ENCODE peak calls at places on chromosomes 1 and 21, in six cellular contexts. K is uterus, N is tibial artery, T is coronary artery, U is heart right ventricle, V is AG09309. P is an unnamed sample.

GRCh38 chr1:89615676-89616598 is 17.0 kb upstream of the LRRC8C start:
- DNase-seq in V (no peak), N (no peak), U (no peak), T (no peak), K (no peak), P (no peak)

GRCh38 chr21:39908265-39908923 is 41.2 kb downstream of the PCP4 start:
- DNase-seq in K (no peak), T (no peak), N (no peak), V (no peak), U (no peak), P (no peak)

GRCh38 chr1:29112705-29113406 is 10.8 kb downstream of the TMEM200B start:
- DNase-seq in N (no peak), V (no peak), K (no peak), T (no peak), U (no peak), P (no peak)

GRCh38 chr21:26769613-26770188 is 75.5 kb downstream of the ADAMTS1 start:
- DNase-seq in K (no peak), N (no peak), U (no peak), T (no peak), V (no peak), P (no peak)

GRCh38 chr21:45287438-45288391 is at the start of gene POFUT2:
- DNase-seq in T (peak), K (peak), V (peak), N (peak), U (peak), P (peak)

GRCh38 chr1:210298936-210299335 is 29.8 kb upstream of the HHAT start:
- DNase-seq in K (no peak), T (no peak), N (no peak), V (peak), U (no peak), P (no peak)

GRCh38 chr1:233439721-233440120 is 112.2 kb downstream of the MAP3K21 start:
- DNase-seq in U (no peak), V (no peak), T (no peak), N (no peak), K (no peak), P (no peak)

GRCh38 chr1:9909222-9910046 is 635 bp downstream of the CTNNBIP1 start:
- DNase-seq in T (no peak), U (peak), V (no peak), K (peak), N (peak), P (peak)

GRCh38 chr1:159282118-159282517 is 20.0 kb upstream of the FCER1A start:
- DNase-seq in U (no peak), V (no peak), K (no peak), N (no peak), T (no peak), P (no peak)

GRCh38 chr1:54885237-54885679 is 1.7 kb downstream of the DHCR24 start:
- DNase-seq in T (no peak), U (no peak), V (no peak), N (no peak), K (no peak), P (peak)

GRCh38 chr1:41371630-41372599 is 10.7 kb downstream of the FOXO6 start:
- DNase-seq in N (no peak), K (no peak), U (peak), T (no peak), V (no peak), P (no peak)

GRCh38 chr1:94819945-94820746 is at the start of gene SLC44A3:
- DNase-seq in K (peak), N (no peak), T (no peak), U (peak), V (no peak), P (peak)

GRCh38 chr1:186739515-186739914 is 59.3 kb upstream of the PTGS2 start:
- DNase-seq in K (no peak), V (no peak), U (no peak), T (no peak), N (no peak), P (no peak)

GRCh38 chr1:161260939-161261858 is 2.7 kb downstream of the PCP4L1 start:
- DNase-seq in T (no peak), N (no peak), V (no peak), K (no peak), U (no peak), P (no peak)

GRCh38 chr1:244230470-244230869 is 179.4 kb downstream of the ZBTB18 start:
- DNase-seq in V (no peak), U (no peak), K (no peak), T (no peak), N (no peak), P (no peak)

GRCh38 chr1:1777510-1777909 is 760 bp downstream of the NADK start:
- DNase-seq in U (no peak), V (no peak), T (no peak), K (no peak), N (peak), P (no peak)

GRCh38 chr1:38071530-38072266 is 25.1 kb upstream of the POU3F1 start:
- DNase-seq in N (no peak), K (no peak), V (peak), U (no peak), T (no peak), P (no peak)
- TF ChIP-seq CTCF in N (no peak), K (peak), V (peak), U (no peak), T (no peak), P (no peak)

DNA sequence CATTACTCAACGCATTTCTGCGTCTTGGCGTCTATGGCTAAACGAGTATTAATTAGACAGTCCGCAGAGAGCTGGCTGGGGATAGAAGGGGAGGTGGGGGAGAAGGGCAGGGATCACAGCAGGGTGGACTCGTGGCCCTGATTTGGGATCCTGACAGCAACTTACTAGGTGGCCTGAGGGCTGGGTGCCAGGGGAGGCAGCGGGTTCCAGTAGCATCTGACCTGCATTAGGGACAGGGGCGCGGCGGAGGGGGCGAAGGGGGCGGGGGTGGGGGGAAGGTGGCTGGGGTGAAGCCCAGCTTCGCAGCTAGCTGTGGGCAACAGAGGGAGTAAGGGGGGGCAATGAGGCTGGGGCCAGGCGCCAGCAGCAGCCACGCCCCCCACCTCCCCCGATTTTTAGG is 1.0 kb upstream of the BACE2 start:
- DNase-seq in N (peak), K (peak), U (peak), V (no peak), T (no peak), P (no peak)
- H3K4me3 ChIP-seq in N (peak), K (peak), U (peak), V (peak), T (peak), P (peak)

GRCh38 chr1:154349121-154349520 is 23.8 kb downstream of the ATP8B2 start:
- DNase-seq in V (no peak), K (no peak), T (no peak), N (no peak), U (no peak), P (no peak)

GRCh38 chr1:154350383-154350782 is 25.1 kb downstream of the ATP8B2 start:
- DNase-seq in N (no peak), U (no peak), K (no peak), V (no peak), T (no peak), P (no peak)

GRCh38 chr1:154346276-154346914 is 21.1 kb downstream of the ATP8B2 start:
- DNase-seq in N (no peak), T (no peak), K (no peak), U (no peak), V (no peak), P (no peak)

GRCh38 chr1:154347961-154348360 is 22.6 kb downstream of the ATP8B2 start:
- DNase-seq in N (no peak), T (no peak), U (no peak), V (no peak), K (no peak), P (no peak)

GRCh38 chr1:154348429-154349076 is 23.2 kb downstream of the ATP8B2 start:
- DNase-seq in T (no peak), U (no peak), V (no peak), N (no peak), K (no peak), P (no peak)
- TF ChIP-seq CTCF in T (no peak), U (no peak), V (no peak), N (no peak), K (no peak), P (peak)

GRCh38 chr21:37675202-37675801 is 241.0 kb downstream of the KCNJ6 start:
- DNase-seq in T (no peak), U (peak), N (no peak), K (peak), V (no peak), P (peak)
- H3K4me3 ChIP-seq in T (peak), U (no peak), N (no peak), K (no peak), V (peak), P (no peak)

GRCh38 chr1:195238313-195238712 is 1369.9 kb downstream of the KCNT2 start:
- DNase-seq in V (no peak), U (no peak), K (no peak), T (no peak), N (no peak), P (no peak)
- TF ChIP-seq CTCF in V (no peak), U (no peak), K (no peak), T (no peak), N (no peak), P (no peak)

DNA sequence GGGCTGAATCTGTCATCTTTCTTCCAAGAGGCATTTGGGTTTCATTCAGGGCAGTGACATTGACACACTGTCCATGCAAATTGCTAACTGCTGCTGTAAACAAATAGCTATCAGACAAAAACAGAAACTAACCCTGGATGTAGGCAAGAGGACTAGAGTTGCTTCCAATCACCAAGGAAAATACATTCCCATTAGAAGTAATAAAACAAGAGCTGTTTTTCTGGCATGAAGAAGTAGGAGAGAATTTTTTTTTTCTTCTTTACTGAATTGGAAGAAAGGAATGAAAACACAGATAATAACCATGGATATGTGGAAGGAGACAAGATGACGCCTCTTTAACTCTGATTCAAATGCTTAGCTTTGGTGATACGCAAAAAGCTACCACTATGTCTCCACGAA is 58.9 kb upstream of the TBX15 start:
- DNase-seq in K (no peak), V (peak), T (no peak), U (no peak), N (no peak), P (no peak)
- H3K4me3 ChIP-seq in K (peak), V (no peak), T (peak), U (peak), N (no peak), P (no peak)

GRCh38 chr1:178501705-178502329 is 5.1 kb upstream of the CLEC20A start:
- DNase-seq in T (no peak), V (no peak), K (peak), N (peak), U (peak), P (peak)

GRCh38 chr1:178500091-178500770 is 3.5 kb upstream of the CLEC20A start:
- DNase-seq in V (no peak), T (no peak), U (no peak), N (peak), K (no peak), P (no peak)

GRCh38 chr1:178502330-178502714 is 5.6 kb upstream of the CLEC20A start:
- DNase-seq in K (no peak), T (no peak), U (no peak), N (no peak), V (no peak), P (no peak)

GRCh38 chr1:178502856-178503255 is 6.1 kb upstream of the CLEC20A start:
- DNase-seq in U (no peak), T (no peak), K (no peak), N (peak), V (no peak), P (no peak)

GRCh38 chr1:178500936-178501554 is 4.3 kb upstream of the CLEC20A start:
- DNase-seq in U (no peak), K (no peak), T (no peak), N (peak), V (no peak), P (no peak)
- TF ChIP-seq CTCF in U (no peak), K (no peak), T (no peak), N (no peak), V (no peak), P (no peak)

P was measured in right lobe of liver.